ENCODE peak calls at places on chromosome 11, in eight cellular contexts. V is IMR-90, A is heart left ventricle, Y is sigmoid colon, E is breast epithelium, G is H1, S is adrenal gland, Q is uterus. T is an unnamed sample.

GRCh38 chr11:76562541-76562940 is 108.0 kb downstream of the LRRC32 start:
- DNase-seq in V (no peak), A (no peak), Y (no peak), E (no peak), G (no peak), S (no peak), Q (no peak), T (no peak)

GRCh38 chr11:73085189-73085875 is 56.8 kb downstream of the FCHSD2 start:
- DNase-seq in V (peak), A (no peak), Y (no peak), E (no peak), G (no peak), S (peak), Q (no peak), T (no peak)

GRCh38 chr11:64549969-64550368 is 41.1 kb upstream of the SLC22A12 start:
- DNase-seq in V (no peak), A (no peak), Y (no peak), E (no peak), G (no peak), S (no peak), Q (no peak), T (no peak)

GRCh38 chr11:6319879-6320410 is 356 bp downstream of the CAVIN3 start:
- DNase-seq in V (peak), A (peak), Y (peak), E (peak), G (no peak), S (peak), Q (peak), T (peak)

GRCh38 chr11:69992943-69993694 is 85.0 kb upstream of the ANO1 start:
- DNase-seq in V (no peak), A (no peak), Y (no peak), E (no peak), G (no peak), S (no peak), Q (no peak), T (peak)

GRCh38 chr11:13214276-13214865 is 63.2 kb upstream of the BMAL1 start:
- DNase-seq in V (no peak), A (no peak), Y (no peak), E (no peak), G (no peak), S (no peak), Q (no peak), T (no peak)

GRCh38 chr11:104443387-104443786 is 279.4 kb upstream of the PDGFD start:
- DNase-seq in V (no peak), A (no peak), Y (no peak), E (no peak), G (no peak), S (no peak), Q (no peak), T (no peak)

GRCh38 chr11:130904380-130904779 is 11.9 kb downstream of the SNX19 start:
- DNase-seq in V (no peak), A (no peak), Y (no peak), E (no peak), G (no peak), S (no peak), Q (no peak), T (no peak)

GRCh38 chr11:36349345-36350136 is 53.5 kb downstream of the PRR5L start:
- DNase-seq in V (no peak), A (no peak), Y (no peak), E (no peak), G (no peak), S (peak), Q (no peak), T (no peak)

GRCh38 chr11:73648629-73649046 is 2.3 kb downstream of the PLEKHB1 start:
- DNase-seq in V (no peak), A (no peak), Y (no peak), E (no peak), G (no peak), S (no peak), Q (no peak), T (no peak)

GRCh38 chr11:12050911-12051667 is 42.7 kb upstream of the DKK3 start:
- DNase-seq in V (no peak), A (no peak), Y (no peak), E (no peak), G (no peak), S (no peak), Q (no peak), T (no peak)

GRCh38 chr11:73991471-73992006 is 8.9 kb upstream of the UCP2 start:
- DNase-seq in V (no peak), A (no peak), Y (peak), E (no peak), G (no peak), S (no peak), Q (no peak), T (no peak)

GRCh38 chr11:47314992-47315391 is 37.5 kb downstream of the MYBPC3 start:
- DNase-seq in V (peak), A (no peak), Y (no peak), E (no peak), G (no peak), S (no peak), Q (no peak), T (no peak)

GRCh38 chr11:99376463-99376862 is 355.7 kb downstream of the CNTN5 start:
- DNase-seq in V (no peak), A (no peak), Y (no peak), E (no peak), G (no peak), S (no peak), Q (no peak), T (no peak)

GRCh38 chr11:92216789-92217188 is 7.8 kb upstream of the FAT3 start:
- DNase-seq in V (no peak), A (no peak), Y (no peak), E (no peak), G (no peak), S (no peak), Q (no peak), T (no peak)

GRCh38 chr11:4093519-4094347 is 866 bp upstream of the RRM1 start:
- DNase-seq in V (no peak), A (no peak), Y (no peak), E (no peak), G (no peak), S (peak), Q (no peak), T (no peak)

GRCh38 chr11:116100016-116100415 is 595.8 kb upstream of the CADM1 start:
- DNase-seq in V (no peak), A (no peak), Y (no peak), E (no peak), G (no peak), S (no peak), Q (no peak), T (no peak)

GRCh38 chr11:67408437-67409200 is 4.7 kb downstream of the TBC1D10C start:
- DNase-seq in V (no peak), A (no peak), Y (no peak), E (no peak), G (no peak), S (no peak), Q (no peak), T (peak)

GRCh38 chr11:110415081-110415480 is 14.7 kb upstream of the FDX1 start:
- DNase-seq in V (peak), A (no peak), Y (no peak), E (no peak), G (no peak), S (no peak), Q (no peak), T (no peak)

GRCh38 chr11:67082071-67082791 is 25.6 kb downstream of the RHOD start:
- DNase-seq in V (no peak), A (no peak), Y (no peak), E (no peak), G (no peak), S (no peak), Q (no peak), T (no peak)

GRCh38 chr11:13208921-13209320 is 68.7 kb upstream of the BMAL1 start:
- DNase-seq in V (no peak), A (no peak), Y (no peak), E (no peak), G (no peak), S (no peak), Q (no peak), T (no peak)

GRCh38 chr11:76781046-76781801 is 1.9 kb upstream of the TSKU start:
- DNase-seq in V (no peak), A (no peak), Y (no peak), E (no peak), G (no peak), S (no peak), Q (no peak), T (no peak)

GRCh38 chr11:34075178-34075820 is 23.8 kb downstream of the CAPRIN1 start:
- DNase-seq in V (peak), A (no peak), Y (no peak), E (no peak), G (no peak), S (no peak), Q (no peak), T (no peak)

GRCh38 chr11:16788141-16789060 is 50.0 kb downstream of the C11orf58 start:
- DNase-seq in V (peak), A (peak), Y (peak), E (peak), G (peak), S (peak), Q (peak), T (peak)

GRCh38 chr11:16347928-16348685 is 8.2 kb downstream of the SOX6 start:
- DNase-seq in V (peak), A (no peak), Y (no peak), E (no peak), G (no peak), S (no peak), Q (no peak), T (no peak)

GRCh38 chr11:12285106-12285505 is 92.3 kb upstream of the PARVA start:
- DNase-seq in V (peak), A (no peak), Y (no peak), E (no peak), G (no peak), S (no peak), Q (no peak), T (no peak)

GRCh38 chr11:113806403-113806802 is 26.8 kb downstream of the CLDN25 start:
- DNase-seq in V (peak), A (no peak), Y (no peak), E (no peak), G (no peak), S (peak), Q (no peak), T (no peak)

GRCh38 chr11:55707029-55707428 is 45.0 kb downstream of the OR4C6 start:
- DNase-seq in V (peak), A (no peak), Y (no peak), E (no peak), G (no peak), S (no peak), Q (no peak), T (no peak)

GRCh38 chr11:77102246-77103210 is at the start of gene OMP:
- DNase-seq in V (no peak), A (no peak), Y (no peak), E (no peak), G (no peak), S (no peak), Q (no peak), T (no peak)

GRCh38 chr11:73972620-73973449 is 9.8 kb downstream of the UCP2 start:
- DNase-seq in V (no peak), A (no peak), Y (peak), E (peak), G (no peak), S (no peak), Q (no peak), T (no peak)

GRCh38 chr11:46278387-46279173 is 1.1 kb downstream of the CREB3L1 start:
- DNase-seq in V (peak), A (peak), Y (peak), E (no peak), G (no peak), S (peak), Q (peak), T (no peak)

GRCh38 chr11:102850973-102851745 is 7.8 kb upstream of the MMP3 start:
- DNase-seq in V (peak), A (no peak), Y (no peak), E (no peak), G (no peak), S (no peak), Q (no peak), T (no peak)

GRCh38 chr11:16337421-16338213 is 18.7 kb downstream of the SOX6 start:
- DNase-seq in V (no peak), A (no peak), Y (no peak), E (no peak), G (no peak), S (no peak), Q (no peak), T (no peak)

GRCh38 chr11:75768112-75768908 is at the start of gene DGAT2:
- DNase-seq in V (peak), A (peak), Y (peak), E (peak), G (peak), S (peak), Q (peak), T (peak)

GRCh38 chr11:111696556-111696955 is 69.6 kb downstream of the PPP2R1B start:
- DNase-seq in V (peak), A (no peak), Y (no peak), E (no peak), G (no peak), S (no peak), Q (no peak), T (no peak)

GRCh38 chr11:58498464-58498863 is 9.4 kb downstream of the OR5B21 start:
- DNase-seq in V (no peak), A (no peak), Y (no peak), E (no peak), G (no peak), S (no peak), Q (no peak), T (peak)
- TF ChIP-seq POLR2A in V (no peak), A (no peak), Y (no peak), E (no peak), G (no peak), S (no peak), Q (no peak), T (no peak)

GRCh38 chr11:704189-704798 is 1.7 kb upstream of the EPS8L2 start:
- DNase-seq in V (no peak), A (no peak), Y (no peak), E (no peak), G (no peak), S (no peak), Q (no peak), T (no peak)

GRCh38 chr11:704799-705645 is 1.0 kb upstream of the EPS8L2 start:
- DNase-seq in V (no peak), A (no peak), Y (peak), E (peak), G (no peak), S (no peak), Q (no peak), T (no peak)

GRCh38 chr11:706957-707816 is 1.2 kb downstream of the EPS8L2 start:
- DNase-seq in V (no peak), A (peak), Y (no peak), E (no peak), G (no peak), S (peak), Q (no peak), T (peak)

GRCh38 chr11:706439-706956 is 467 bp downstream of the EPS8L2 start:
- DNase-seq in V (peak), A (peak), Y (no peak), E (no peak), G (no peak), S (peak), Q (no peak), T (no peak)

GRCh38 chr11:705646-706438 is at the start of gene EPS8L2:
- DNase-seq in V (no peak), A (no peak), Y (peak), E (peak), G (no peak), S (peak), Q (no peak), T (no peak)
- H3K27ac ChIP-seq in V (peak), A (peak), Y (peak), E (peak), G (no peak), S (peak), Q (peak), T (peak)

GRCh38 chr11:129376658-129377341 is 1.2 kb downstream of the BARX2 start:
- DNase-seq in V (no peak), A (no peak), Y (no peak), E (no peak), G (no peak), S (no peak), Q (no peak), T (no peak)

GRCh38 chr11:129374081-129374992 is 1.3 kb upstream of the BARX2 start:
- DNase-seq in V (no peak), A (no peak), Y (no peak), E (no peak), G (no peak), S (no peak), Q (no peak), T (peak)

GRCh38 chr11:129374993-129375721 is 491 bp upstream of the BARX2 start:
- DNase-seq in V (no peak), A (no peak), Y (no peak), E (peak), G (no peak), S (no peak), Q (no peak), T (no peak)

GRCh38 chr11:129377739-129378138 is 2.1 kb downstream of the BARX2 start:
- DNase-seq in V (no peak), A (no peak), Y (no peak), E (no peak), G (no peak), S (no peak), Q (no peak), T (no peak)

GRCh38 chr11:129375731-129376657 is at the start of gene BARX2:
- DNase-seq in V (peak), A (no peak), Y (no peak), E (peak), G (no peak), S (peak), Q (no peak), T (no peak)
- TF ChIP-seq POLR2A in V (no peak), A (no peak), Y (no peak), E (no peak), G (no peak), S (no peak), Q (no peak), T (peak)

GRCh38 chr11:68436985-68437926 is 23.3 kb upstream of the PPP6R3 start:
- DNase-seq in V (peak), A (peak), Y (no peak), E (no peak), G (no peak), S (peak), Q (no peak), T (no peak)
- H3K27ac ChIP-seq in V (peak), A (peak), Y (peak), E (peak), G (peak), S (peak), Q (peak), T (no peak)

GRCh38 chr11:119375629-119376196 is 5.8 kb downstream of the USP2 start:
- DNase-seq in V (peak), A (peak), Y (peak), E (peak), G (no peak), S (peak), Q (peak), T (no peak)
- TF ChIP-seq POLR2A in V (no peak), A (no peak), Y (no peak), E (no peak), G (no peak), S (no peak), Q (no peak), T (no peak)

GRCh38 chr11:122642971-122643370 is 12.6 kb upstream of the UBASH3B start:
- DNase-seq in V (peak), A (no peak), Y (no peak), E (no peak), G (no peak), S (no peak), Q (no peak), T (no peak)
- H3K27ac ChIP-seq in V (peak), A (no peak), Y (peak), E (no peak), G (no peak), S (no peak), Q (no peak), T (no peak)

DNA sequence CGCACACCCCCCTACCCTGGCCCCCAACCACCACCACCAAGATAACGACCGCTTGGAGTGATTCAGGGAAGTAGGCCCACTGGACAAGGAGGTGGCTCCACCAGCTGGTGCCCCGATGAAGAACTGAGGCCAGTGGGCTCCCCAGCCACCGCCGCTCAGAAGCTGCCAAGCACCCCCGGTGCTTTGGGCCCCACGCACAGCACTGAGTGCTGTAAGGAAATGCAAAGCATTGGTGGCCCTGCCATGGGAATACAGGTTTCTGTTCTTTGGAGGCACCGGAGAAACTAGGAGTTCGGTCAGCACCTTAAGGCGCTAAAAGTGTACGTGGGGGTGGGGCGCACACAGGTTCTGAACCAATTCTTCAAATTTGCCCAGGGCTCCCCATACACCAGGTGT is 664 bp upstream of the PRSS23 start:
- DNase-seq in V (no peak), A (no peak), Y (peak), E (no peak), G (no peak), S (no peak), Q (no peak), T (no peak)
- TF ChIP-seq POLR2A in V (no peak), A (no peak), Y (no peak), E (no peak), G (no peak), S (no peak), Q (no peak), T (no peak)

GRCh38 chr11:117629891-117630538 is 167.0 kb downstream of the DSCAML1 start:
- DNase-seq in V (no peak), A (no peak), Y (peak), E (no peak), G (no peak), S (no peak), Q (no peak), T (no peak)
- H3K27ac ChIP-seq in V (no peak), A (no peak), Y (no peak), E (no peak), G (no peak), S (no peak), Q (no peak), T (no peak)

GRCh38 chr11:9615031-9615451 is 41.6 kb downstream of the WEE1 start:
- DNase-seq in V (peak), A (no peak), Y (no peak), E (no peak), G (no peak), S (no peak), Q (no peak), T (no peak)

GRCh38 chr11:9613830-9614762 is 40.6 kb downstream of the WEE1 start:
- DNase-seq in V (peak), A (peak), Y (peak), E (peak), G (no peak), S (peak), Q (peak), T (peak)

GRCh38 chr11:9616042-9616640 is 42.7 kb downstream of the WEE1 start:
- DNase-seq in V (peak), A (no peak), Y (no peak), E (no peak), G (no peak), S (no peak), Q (no peak), T (no peak)

GRCh38 chr11:9609841-9610240 is 36.4 kb downstream of the WEE1 start:
- DNase-seq in V (no peak), A (no peak), Y (no peak), E (no peak), G (no peak), S (no peak), Q (no peak), T (no peak)

GRCh38 chr11:9613118-9613829 is 39.8 kb downstream of the WEE1 start:
- DNase-seq in V (peak), A (peak), Y (peak), E (peak), G (peak), S (peak), Q (peak), T (peak)
- TF ChIP-seq POLR2A in V (peak), A (peak), Y (peak), E (peak), G (peak), S (peak), Q (peak), T (peak)

GRCh38 chr11:19718976-19719375 is 6.3 kb downstream of the NAV2 start:
- DNase-seq in V (no peak), A (no peak), Y (no peak), E (no peak), G (no peak), S (no peak), Q (no peak), T (no peak)
- H3K27ac ChIP-seq in V (no peak), A (peak), Y (peak), E (no peak), G (no peak), S (no peak), Q (no peak), T (no peak)